ENCODE peak calls at places on chromosome 19, in five cellular contexts. One of them, this sample, is unnamed.

GRCh38 chr19:55160128-55160985 is 2.8 kb upstream of the TNNI3 start:
- DNase-seq in OCI-LY7: peak
- DNase-seq in SK-N-SH: peak
- DNase-seq in IMR-90: peak
- DNase-seq in PC-3: peak
- DNase-seq in this sample: peak

GRCh38 chr19:18856385-18857126 is 24.8 kb downstream of the UPF1 start:
- DNase-seq in SK-N-SH: peak
- DNase-seq in OCI-LY7: no peak
- DNase-seq in PC-3: peak
- DNase-seq in IMR-90: no peak
- DNase-seq in this sample: peak

GRCh38 chr19:18308948-18309325 is 13.9 kb downstream of the LSM4 start:
- DNase-seq in PC-3: no peak
- DNase-seq in IMR-90: no peak
- DNase-seq in OCI-LY7: no peak
- DNase-seq in SK-N-SH: no peak
- DNase-seq in this sample: no peak

GRCh38 chr19:43594710-43595604 is 977 bp downstream of the IRGQ start:
- DNase-seq in OCI-LY7: peak
- DNase-seq in PC-3: peak
- DNase-seq in IMR-90: peak
- DNase-seq in SK-N-SH: peak
- DNase-seq in this sample: peak

GRCh38 chr19:32387701-32388392 is 17.7 kb upstream of the DPY19L3 start:
- DNase-seq in OCI-LY7: no peak
- DNase-seq in SK-N-SH: no peak
- DNase-seq in IMR-90: peak
- DNase-seq in PC-3: peak
- DNase-seq in this sample: no peak

GRCh38 chr19:13055213-13056051 is 47.2 kb downstream of the LYL1 start:
- DNase-seq in PC-3: peak
- DNase-seq in OCI-LY7: no peak
- DNase-seq in IMR-90: peak
- DNase-seq in SK-N-SH: peak
- DNase-seq in this sample: peak

GRCh38 chr19:9850235-9850959 is 15.3 kb downstream of the PIN1 start:
- DNase-seq in SK-N-SH: no peak
- DNase-seq in PC-3: no peak
- DNase-seq in OCI-LY7: no peak
- DNase-seq in IMR-90: no peak
- DNase-seq in this sample: peak

GRCh38 chr19:35519291-35519690 is 5.8 kb upstream of the DMKN start:
- DNase-seq in PC-3: peak
- DNase-seq in SK-N-SH: no peak
- DNase-seq in IMR-90: peak
- DNase-seq in OCI-LY7: no peak
- DNase-seq in this sample: no peak

GRCh38 chr19:15101479-15102082 is 5.6 kb upstream of the SYDE1 start:
- DNase-seq in SK-N-SH: peak
- DNase-seq in IMR-90: peak
- DNase-seq in PC-3: peak
- DNase-seq in OCI-LY7: peak
- DNase-seq in this sample: peak

GRCh38 chr19:30857388-30857787 is 485.2 kb downstream of the ZNF536 start:
- DNase-seq in IMR-90: no peak
- DNase-seq in OCI-LY7: no peak
- DNase-seq in PC-3: no peak
- DNase-seq in SK-N-SH: no peak
- DNase-seq in this sample: peak

GRCh38 chr19:31938675-31939074 is 406.7 kb upstream of the ZNF507 start:
- DNase-seq in OCI-LY7: no peak
- DNase-seq in PC-3: no peak
- DNase-seq in IMR-90: no peak
- DNase-seq in SK-N-SH: no peak
- DNase-seq in this sample: no peak

GRCh38 chr19:3065675-3066357 is 3.5 kb upstream of the TLE5 start:
- DNase-seq in PC-3: no peak
- DNase-seq in SK-N-SH: peak
- DNase-seq in OCI-LY7: peak
- DNase-seq in IMR-90: no peak
- DNase-seq in this sample: no peak

GRCh38 chr19:35220315-35220921 is 8.1 kb downstream of the FAM187B start:
- DNase-seq in PC-3: no peak
- DNase-seq in SK-N-SH: no peak
- DNase-seq in IMR-90: no peak
- DNase-seq in OCI-LY7: no peak
- DNase-seq in this sample: peak

GRCh38 chr19:38228005-38228377 is 4.0 kb upstream of the DPF1 start:
- DNase-seq in PC-3: no peak
- DNase-seq in SK-N-SH: no peak
- DNase-seq in OCI-LY7: no peak
- DNase-seq in IMR-90: no peak
- DNase-seq in this sample: peak

GRCh38 chr19:42440357-42441046 is 2.2 kb downstream of the CXCL17 start:
- DNase-seq in OCI-LY7: peak
- DNase-seq in IMR-90: peak
- DNase-seq in SK-N-SH: peak
- DNase-seq in PC-3: peak
- DNase-seq in this sample: peak
- H2AFZ ChIP-seq in OCI-LY7: no peak
- H2AFZ ChIP-seq in IMR-90: no peak
- H2AFZ ChIP-seq in SK-N-SH: no peak
- H2AFZ ChIP-seq in PC-3: peak
- H2AFZ ChIP-seq in this sample: no peak

GRCh38 chr19:1001538-1002166 is 1.4 kb downstream of the GRIN3B start:
- DNase-seq in IMR-90: no peak
- DNase-seq in PC-3: peak
- DNase-seq in SK-N-SH: peak
- DNase-seq in OCI-LY7: peak
- DNase-seq in this sample: peak
- TF ChIP-seq CTCF in IMR-90: peak
- TF ChIP-seq CTCF in PC-3: peak
- TF ChIP-seq CTCF in SK-N-SH: peak
- TF ChIP-seq CTCF in OCI-LY7: peak
- TF ChIP-seq CTCF in this sample: peak

DNA sequence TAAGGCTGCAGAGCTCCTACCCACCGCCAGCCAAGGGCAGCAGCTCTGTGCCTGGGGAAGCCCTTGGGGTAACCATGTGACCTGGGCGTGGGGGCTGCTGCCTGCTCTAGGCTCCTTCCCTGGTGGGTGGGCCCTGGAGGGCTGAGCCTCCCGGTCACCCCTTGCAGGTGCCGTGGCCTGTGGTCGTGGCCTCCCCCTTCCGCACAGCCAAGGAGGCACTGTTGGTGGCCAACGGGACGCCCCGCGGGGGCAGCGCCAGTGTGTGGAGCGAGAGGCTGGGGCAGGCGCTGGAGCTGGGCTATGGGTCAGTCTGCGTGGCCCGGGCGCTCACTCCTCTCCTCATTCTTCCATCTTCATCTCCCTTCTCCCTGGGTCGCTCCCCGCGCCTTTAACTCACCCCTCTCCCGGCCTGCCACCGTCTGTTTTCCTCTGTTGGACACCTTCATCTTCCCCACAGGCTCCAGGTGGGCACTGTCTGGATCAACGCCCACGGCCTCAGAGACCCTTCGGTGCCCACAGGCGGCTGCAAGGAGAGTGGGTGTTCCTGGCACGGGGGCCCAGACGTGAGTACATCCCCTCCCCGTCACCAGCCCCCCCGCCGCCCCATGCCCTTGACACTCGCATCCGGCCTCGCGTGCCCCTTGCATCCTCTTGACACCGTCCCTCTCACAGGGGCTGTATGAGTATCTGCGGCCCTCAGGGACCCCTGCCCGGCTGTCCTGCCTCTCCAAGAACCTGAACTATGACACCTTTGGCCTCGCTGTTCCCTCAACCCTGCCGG is 9.9 kb upstream of the FLT3LG start:
- DNase-seq in OCI-LY7: no peak
- DNase-seq in PC-3: no peak
- DNase-seq in SK-N-SH: peak
- DNase-seq in IMR-90: no peak
- DNase-seq in this sample: no peak
- H2AFZ ChIP-seq in OCI-LY7: no peak
- H2AFZ ChIP-seq in PC-3: no peak
- H2AFZ ChIP-seq in SK-N-SH: no peak
- H2AFZ ChIP-seq in IMR-90: peak
- H2AFZ ChIP-seq in this sample: no peak

GRCh38 chr19:49442354-49442753 is 1.0 kb upstream of the SLC17A7 start:
- DNase-seq in IMR-90: no peak
- DNase-seq in PC-3: peak
- DNase-seq in SK-N-SH: no peak
- DNase-seq in OCI-LY7: no peak
- DNase-seq in this sample: peak

GRCh38 chr19:49439841-49440240 is 1.5 kb downstream of the SLC17A7 start:
- DNase-seq in OCI-LY7: no peak
- DNase-seq in SK-N-SH: no peak
- DNase-seq in IMR-90: no peak
- DNase-seq in PC-3: no peak
- DNase-seq in this sample: no peak

GRCh38 chr19:49441960-49442350 is 628 bp upstream of the SLC17A7 start:
- DNase-seq in IMR-90: no peak
- DNase-seq in OCI-LY7: no peak
- DNase-seq in SK-N-SH: peak
- DNase-seq in PC-3: no peak
- DNase-seq in this sample: no peak

GRCh38 chr19:49441210-49441959 is at the start of gene SLC17A7:
- DNase-seq in PC-3: peak
- DNase-seq in OCI-LY7: peak
- DNase-seq in SK-N-SH: peak
- DNase-seq in IMR-90: no peak
- DNase-seq in this sample: peak

GRCh38 chr19:49440439-49441209 is 703 bp downstream of the SLC17A7 start:
- DNase-seq in PC-3: no peak
- DNase-seq in IMR-90: no peak
- DNase-seq in SK-N-SH: no peak
- DNase-seq in OCI-LY7: no peak
- DNase-seq in this sample: no peak
- TF ChIP-seq CTCF in PC-3: no peak
- TF ChIP-seq CTCF in IMR-90: no peak
- TF ChIP-seq CTCF in SK-N-SH: no peak
- TF ChIP-seq CTCF in OCI-LY7: no peak
- TF ChIP-seq CTCF in this sample: no peak

GRCh38 chr19:5789201-5789795 is 1.7 kb downstream of the DUS3L start:
- DNase-seq in SK-N-SH: peak
- DNase-seq in OCI-LY7: no peak
- DNase-seq in IMR-90: no peak
- DNase-seq in PC-3: no peak
- DNase-seq in this sample: no peak

GRCh38 chr19:5793188-5793587 is 2.2 kb upstream of the DUS3L start:
- DNase-seq in PC-3: no peak
- DNase-seq in SK-N-SH: no peak
- DNase-seq in OCI-LY7: no peak
- DNase-seq in IMR-90: no peak
- DNase-seq in this sample: no peak

GRCh38 chr19:5792224-5792623 is 1.3 kb upstream of the DUS3L start:
- DNase-seq in SK-N-SH: no peak
- DNase-seq in IMR-90: no peak
- DNase-seq in PC-3: no peak
- DNase-seq in OCI-LY7: no peak
- DNase-seq in this sample: no peak

GRCh38 chr19:5789886-5790572 is 934 bp downstream of the DUS3L start:
- DNase-seq in PC-3: no peak
- DNase-seq in IMR-90: no peak
- DNase-seq in SK-N-SH: no peak
- DNase-seq in OCI-LY7: no peak
- DNase-seq in this sample: no peak

GRCh38 chr19:5790573-5791520 is at the start of gene DUS3L:
- DNase-seq in IMR-90: peak
- DNase-seq in SK-N-SH: peak
- DNase-seq in PC-3: peak
- DNase-seq in OCI-LY7: peak
- DNase-seq in this sample: peak
- H2AFZ ChIP-seq in IMR-90: peak
- H2AFZ ChIP-seq in SK-N-SH: peak
- H2AFZ ChIP-seq in PC-3: peak
- H2AFZ ChIP-seq in OCI-LY7: peak
- H2AFZ ChIP-seq in this sample: no peak

This sample was measured in GM23338.